ENCODE peak calls at places on chromosome 14, in four cellular contexts. One of them, this sample, is unnamed.

GRCh38 chr14:99971929-99972747 is 93.1 kb upstream of the EVL start:
- DNase-seq in tibial artery: no peak
- DNase-seq in AG04450: no peak
- DNase-seq in adrenal gland: no peak
- DNase-seq in this sample: no peak

GRCh38 chr14:55336161-55336560 is 64.9 kb downstream of the FBXO34 start:
- DNase-seq in tibial artery: no peak
- DNase-seq in AG04450: no peak
- DNase-seq in adrenal gland: no peak
- DNase-seq in this sample: no peak

GRCh38 chr14:104301731-104302460 is 163.5 kb downstream of the KIF26A start:
- DNase-seq in tibial artery: no peak
- DNase-seq in AG04450: no peak
- DNase-seq in adrenal gland: no peak
- DNase-seq in this sample: no peak

GRCh38 chr14:105014032-105014431 is 6.9 kb downstream of the CDCA4 start:
- DNase-seq in tibial artery: peak
- DNase-seq in AG04450: no peak
- DNase-seq in adrenal gland: no peak
- DNase-seq in this sample: no peak

GRCh38 chr14:74510211-74510931 is 16.8 kb downstream of the ISCA2 start:
- DNase-seq in tibial artery: peak
- DNase-seq in AG04450: no peak
- DNase-seq in adrenal gland: no peak
- DNase-seq in this sample: no peak

GRCh38 chr14:80136358-80136757 is 74.9 kb downstream of the DIO2 start:
- DNase-seq in tibial artery: no peak
- DNase-seq in AG04450: no peak
- DNase-seq in adrenal gland: no peak
- DNase-seq in this sample: no peak

GRCh38 chr14:100076630-100077029 is 11.4 kb downstream of the EVL start:
- DNase-seq in tibial artery: peak
- DNase-seq in AG04450: no peak
- DNase-seq in adrenal gland: peak
- DNase-seq in this sample: no peak

GRCh38 chr14:90454041-90455000 is 57.5 kb downstream of the CALM1 start:
- DNase-seq in tibial artery: no peak
- DNase-seq in AG04450: peak
- DNase-seq in adrenal gland: peak
- DNase-seq in this sample: peak

GRCh38 chr14:75831971-75832370 is 149.8 kb downstream of the TGFB3 start:
- DNase-seq in tibial artery: no peak
- DNase-seq in AG04450: no peak
- DNase-seq in adrenal gland: peak
- DNase-seq in this sample: no peak

GRCh38 chr14:76917158-76917596 is 91.0 kb downstream of the LRRC74A start:
- DNase-seq in tibial artery: peak
- DNase-seq in AG04450: no peak
- DNase-seq in adrenal gland: peak
- DNase-seq in this sample: no peak

GRCh38 chr14:79074501-79074900 is 904.3 kb downstream of the NRXN3 start:
- DNase-seq in tibial artery: no peak
- DNase-seq in AG04450: no peak
- DNase-seq in adrenal gland: no peak
- DNase-seq in this sample: no peak

GRCh38 chr14:33737446-33737845 is 213.4 kb downstream of the EGLN3 start:
- DNase-seq in tibial artery: no peak
- DNase-seq in AG04450: no peak
- DNase-seq in adrenal gland: no peak
- DNase-seq in this sample: no peak

GRCh38 chr14:73943083-73943482 is 6.8 kb downstream of the FAM161B start:
- DNase-seq in tibial artery: peak
- DNase-seq in AG04450: peak
- DNase-seq in adrenal gland: peak
- DNase-seq in this sample: no peak

GRCh38 chr14:31971612-31972011 is 105.5 kb upstream of the ARHGAP5 start:
- DNase-seq in tibial artery: no peak
- DNase-seq in AG04450: no peak
- DNase-seq in adrenal gland: no peak
- DNase-seq in this sample: no peak
- H3K27ac ChIP-seq in tibial artery: no peak
- H3K27ac ChIP-seq in AG04450: no peak
- H3K27ac ChIP-seq in adrenal gland: no peak
- H3K27ac ChIP-seq in this sample: no peak

GRCh38 chr14:39247256-39247655 is 13.5 kb downstream of the MIA2 start:
- DNase-seq in tibial artery: no peak
- DNase-seq in AG04450: peak
- DNase-seq in adrenal gland: no peak
- DNase-seq in this sample: no peak
- H3K27ac ChIP-seq in tibial artery: no peak
- H3K27ac ChIP-seq in AG04450: no peak
- H3K27ac ChIP-seq in adrenal gland: no peak
- H3K27ac ChIP-seq in this sample: no peak

DNA sequence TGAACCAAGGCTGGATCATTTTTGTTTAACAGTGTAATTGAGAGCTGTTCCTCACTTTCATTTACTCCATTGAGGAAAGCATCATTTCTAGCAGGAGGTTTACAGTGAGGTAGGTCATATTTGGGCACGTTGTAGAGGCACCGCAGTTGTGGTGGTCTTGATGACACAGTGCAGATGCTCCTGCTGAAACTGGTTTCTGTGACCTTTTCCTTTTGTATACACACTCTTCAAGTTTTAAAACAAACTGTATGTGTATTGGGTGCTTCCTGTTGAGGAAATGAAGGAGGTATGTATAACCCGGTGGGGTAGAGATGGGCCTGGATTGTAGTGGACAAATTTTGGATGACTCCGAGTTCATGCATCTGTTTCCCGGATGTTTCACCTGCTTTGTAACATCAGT is 456.3 kb upstream of the RGS6 start:
- DNase-seq in tibial artery: no peak
- DNase-seq in AG04450: no peak
- DNase-seq in adrenal gland: no peak
- DNase-seq in this sample: no peak
- H3K27ac ChIP-seq in tibial artery: no peak
- H3K27ac ChIP-seq in AG04450: no peak
- H3K27ac ChIP-seq in adrenal gland: no peak
- H3K27ac ChIP-seq in this sample: no peak

GRCh38 chr14:63867926-63868921 is 15.4 kb downstream of the SYNE2 start:
- DNase-seq in tibial artery: no peak
- DNase-seq in AG04450: no peak
- DNase-seq in adrenal gland: no peak
- DNase-seq in this sample: no peak
- H3K27ac ChIP-seq in tibial artery: no peak
- H3K27ac ChIP-seq in AG04450: no peak
- H3K27ac ChIP-seq in adrenal gland: no peak
- H3K27ac ChIP-seq in this sample: peak

DNA sequence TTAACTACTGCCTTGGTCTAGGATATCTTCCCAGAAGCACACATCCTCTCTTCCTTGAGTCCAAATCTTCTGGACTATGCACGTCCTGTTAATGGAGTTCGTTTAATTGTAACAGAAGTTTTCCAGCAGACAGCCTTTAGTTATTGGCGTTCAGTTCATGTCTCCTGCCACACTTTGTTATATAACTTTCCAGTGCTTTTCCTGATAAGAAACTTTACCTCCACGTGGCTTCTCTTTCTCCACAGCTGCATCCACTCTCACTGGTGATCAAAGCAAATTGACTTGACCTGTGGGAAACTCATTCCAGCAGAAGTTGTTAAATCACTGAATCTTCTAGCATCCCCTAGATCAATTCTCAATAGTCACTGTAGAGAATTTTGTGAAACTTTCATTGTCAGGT is 19.0 kb downstream of the PTPN21 start:
- DNase-seq in tibial artery: no peak
- DNase-seq in AG04450: no peak
- DNase-seq in adrenal gland: no peak
- DNase-seq in this sample: no peak
- H3K27ac ChIP-seq in tibial artery: no peak
- H3K27ac ChIP-seq in AG04450: no peak
- H3K27ac ChIP-seq in adrenal gland: no peak
- H3K27ac ChIP-seq in this sample: no peak